ENCODE peak calls at places on chromosome 19, in eight cellular contexts. One of them, this sample, is unnamed.

GRCh38 chr19:4676955-4677731 is 7.0 kb upstream of the MYDGF start:
- DNase-seq in body of pancreas: peak
- DNase-seq in natural killer cell treated with Interleukin-12 subunit alpha and Interleukin-12 subunit beta and Interleukin-15 and Interleukin-18, amount 100 ng/mL, for 72 hours: no peak
- DNase-seq in C1 segment of cervical spinal cord: peak
- DNase-seq in stromal cell of bone marrow: no peak
- DNase-seq in mammary epithelial cell: no peak
- DNase-seq in T-cell: no peak
- DNase-seq in Peyer's patch: peak
- DNase-seq in this sample: no peak

GRCh38 chr19:10508707-10509106 is 5.6 kb upstream of the KEAP1 start:
- DNase-seq in natural killer cell treated with Interleukin-12 subunit alpha and Interleukin-12 subunit beta and Interleukin-15 and Interleukin-18, amount 100 ng/mL, for 72 hours: no peak
- DNase-seq in stromal cell of bone marrow: no peak
- DNase-seq in Peyer's patch: no peak
- DNase-seq in mammary epithelial cell: peak
- DNase-seq in C1 segment of cervical spinal cord: no peak
- DNase-seq in T-cell: no peak
- DNase-seq in body of pancreas: no peak
- DNase-seq in this sample: no peak

GRCh38 chr19:18128044-18128443 is 24.9 kb upstream of the PIK3R2 start:
- DNase-seq in mammary epithelial cell: no peak
- DNase-seq in C1 segment of cervical spinal cord: no peak
- DNase-seq in T-cell: no peak
- DNase-seq in stromal cell of bone marrow: no peak
- DNase-seq in natural killer cell treated with Interleukin-12 subunit alpha and Interleukin-12 subunit beta and Interleukin-15 and Interleukin-18, amount 100 ng/mL, for 72 hours: peak
- DNase-seq in Peyer's patch: no peak
- DNase-seq in body of pancreas: no peak
- DNase-seq in this sample: no peak

GRCh38 chr19:17536957-17537356 is 18.5 kb upstream of the COLGALT1 start:
- DNase-seq in body of pancreas: no peak
- DNase-seq in natural killer cell treated with Interleukin-12 subunit alpha and Interleukin-12 subunit beta and Interleukin-15 and Interleukin-18, amount 100 ng/mL, for 72 hours: no peak
- DNase-seq in C1 segment of cervical spinal cord: no peak
- DNase-seq in T-cell: no peak
- DNase-seq in stromal cell of bone marrow: no peak
- DNase-seq in mammary epithelial cell: no peak
- DNase-seq in Peyer's patch: no peak
- DNase-seq in this sample: no peak

GRCh38 chr19:4768934-4769777 is 22.4 kb upstream of the FEM1A start:
- DNase-seq in stromal cell of bone marrow: peak
- DNase-seq in body of pancreas: peak
- DNase-seq in C1 segment of cervical spinal cord: peak
- DNase-seq in mammary epithelial cell: peak
- DNase-seq in Peyer's patch: peak
- DNase-seq in natural killer cell treated with Interleukin-12 subunit alpha and Interleukin-12 subunit beta and Interleukin-15 and Interleukin-18, amount 100 ng/mL, for 72 hours: peak
- DNase-seq in T-cell: peak
- DNase-seq in this sample: peak

GRCh38 chr19:456547-457110 is 4.2 kb downstream of the SHC2 start:
- DNase-seq in stromal cell of bone marrow: no peak
- DNase-seq in T-cell: no peak
- DNase-seq in C1 segment of cervical spinal cord: no peak
- DNase-seq in natural killer cell treated with Interleukin-12 subunit alpha and Interleukin-12 subunit beta and Interleukin-15 and Interleukin-18, amount 100 ng/mL, for 72 hours: peak
- DNase-seq in mammary epithelial cell: no peak
- DNase-seq in body of pancreas: no peak
- DNase-seq in Peyer's patch: no peak
- DNase-seq in this sample: no peak

GRCh38 chr19:15913830-15914229 is 16.0 kb upstream of the CYP4F2 start:
- DNase-seq in body of pancreas: no peak
- DNase-seq in mammary epithelial cell: no peak
- DNase-seq in Peyer's patch: no peak
- DNase-seq in natural killer cell treated with Interleukin-12 subunit alpha and Interleukin-12 subunit beta and Interleukin-15 and Interleukin-18, amount 100 ng/mL, for 72 hours: no peak
- DNase-seq in C1 segment of cervical spinal cord: no peak
- DNase-seq in stromal cell of bone marrow: no peak
- DNase-seq in T-cell: no peak
- DNase-seq in this sample: no peak

GRCh38 chr19:29255912-29256311 is 43.0 kb upstream of the UQCRFS1 start:
- DNase-seq in stromal cell of bone marrow: no peak
- DNase-seq in C1 segment of cervical spinal cord: no peak
- DNase-seq in Peyer's patch: no peak
- DNase-seq in body of pancreas: no peak
- DNase-seq in natural killer cell treated with Interleukin-12 subunit alpha and Interleukin-12 subunit beta and Interleukin-15 and Interleukin-18, amount 100 ng/mL, for 72 hours: no peak
- DNase-seq in T-cell: no peak
- DNase-seq in mammary epithelial cell: no peak
- DNase-seq in this sample: no peak

GRCh38 chr19:49403404-49404187 is 15.5 kb downstream of the KASH5 start:
- DNase-seq in Peyer's patch: no peak
- DNase-seq in mammary epithelial cell: no peak
- DNase-seq in T-cell: no peak
- DNase-seq in stromal cell of bone marrow: no peak
- DNase-seq in body of pancreas: no peak
- DNase-seq in natural killer cell treated with Interleukin-12 subunit alpha and Interleukin-12 subunit beta and Interleukin-15 and Interleukin-18, amount 100 ng/mL, for 72 hours: no peak
- DNase-seq in C1 segment of cervical spinal cord: no peak
- DNase-seq in this sample: no peak

GRCh38 chr19:43735957-43736356 is 18.8 kb downstream of the SMG9 start:
- DNase-seq in C1 segment of cervical spinal cord: no peak
- DNase-seq in natural killer cell treated with Interleukin-12 subunit alpha and Interleukin-12 subunit beta and Interleukin-15 and Interleukin-18, amount 100 ng/mL, for 72 hours: no peak
- DNase-seq in mammary epithelial cell: no peak
- DNase-seq in body of pancreas: no peak
- DNase-seq in T-cell: no peak
- DNase-seq in stromal cell of bone marrow: no peak
- DNase-seq in Peyer's patch: no peak
- DNase-seq in this sample: no peak

GRCh38 chr19:39124136-39124764 is 1.3 kb upstream of the PAK4 start:
- DNase-seq in body of pancreas: no peak
- DNase-seq in T-cell: no peak
- DNase-seq in stromal cell of bone marrow: no peak
- DNase-seq in Peyer's patch: no peak
- DNase-seq in mammary epithelial cell: no peak
- DNase-seq in C1 segment of cervical spinal cord: no peak
- DNase-seq in natural killer cell treated with Interleukin-12 subunit alpha and Interleukin-12 subunit beta and Interleukin-15 and Interleukin-18, amount 100 ng/mL, for 72 hours: no peak
- DNase-seq in this sample: no peak

GRCh38 chr19:10404888-10405808 is 1.8 kb upstream of the CDC37 start:
- DNase-seq in natural killer cell treated with Interleukin-12 subunit alpha and Interleukin-12 subunit beta and Interleukin-15 and Interleukin-18, amount 100 ng/mL, for 72 hours: peak
- DNase-seq in stromal cell of bone marrow: no peak
- DNase-seq in mammary epithelial cell: no peak
- DNase-seq in C1 segment of cervical spinal cord: no peak
- DNase-seq in Peyer's patch: no peak
- DNase-seq in T-cell: no peak
- DNase-seq in body of pancreas: no peak
- DNase-seq in this sample: no peak

GRCh38 chr19:32682317-32682716 is 6.7 kb downstream of the RGS9BP start:
- DNase-seq in T-cell: no peak
- DNase-seq in Peyer's patch: no peak
- DNase-seq in natural killer cell treated with Interleukin-12 subunit alpha and Interleukin-12 subunit beta and Interleukin-15 and Interleukin-18, amount 100 ng/mL, for 72 hours: no peak
- DNase-seq in stromal cell of bone marrow: no peak
- DNase-seq in C1 segment of cervical spinal cord: no peak
- DNase-seq in body of pancreas: no peak
- DNase-seq in mammary epithelial cell: no peak
- DNase-seq in this sample: no peak

GRCh38 chr19:58001895-58002369 is 688 bp downstream of the ZNF606 start:
- DNase-seq in mammary epithelial cell: no peak
- DNase-seq in C1 segment of cervical spinal cord: peak
- DNase-seq in stromal cell of bone marrow: peak
- DNase-seq in natural killer cell treated with Interleukin-12 subunit alpha and Interleukin-12 subunit beta and Interleukin-15 and Interleukin-18, amount 100 ng/mL, for 72 hours: no peak
- DNase-seq in Peyer's patch: peak
- DNase-seq in body of pancreas: no peak
- DNase-seq in T-cell: no peak
- DNase-seq in this sample: no peak

This sample was measured in posterior cingulate gyrus.